ENCODE peak calls at places on chromosomes 16 and 17, in six cellular contexts. P, N, R, M, E and F are unnamed samples.

GRCh38 chr17:1563786-1564613 is 1.4 kb upstream of the PITPNA start:
- DNase-seq in R (peak), M (no peak), N (no peak), P (no peak), E (no peak), F (no peak)

GRCh38 chr17:64515419-64515818 is 8.6 kb downstream of the CEP95 start:
- DNase-seq in R (no peak), M (no peak), E (no peak), N (no peak), P (no peak), F (no peak)

GRCh38 chr16:64426131-64426666 is 695.7 kb downstream of the CDH11 start:
- DNase-seq in R (no peak), N (no peak), P (no peak), E (no peak), M (no peak), F (no peak)

GRCh38 chr16:66947302-66948033 is 12.2 kb downstream of the CES2 start:
- DNase-seq in M (peak), N (peak), E (peak), P (peak), R (peak), F (peak)

GRCh38 chr17:72632026-72632684 is 460.3 kb downstream of the SLC39A11 start:
- DNase-seq in N (peak), M (no peak), P (no peak), E (no peak), R (peak), F (peak)

GRCh38 chr16:88649924-88650748 is 717 bp downstream of the CYBA start:
- DNase-seq in R (no peak), E (peak), M (no peak), P (no peak), N (no peak), F (no peak)

GRCh38 chr16:12901204-12901596 is 198 bp upstream of the SHISA9 start:
- DNase-seq in P (no peak), N (no peak), E (no peak), R (no peak), M (no peak), F (peak)

GRCh38 chr17:49969794-49970389 is 902 bp downstream of the DLX4 start:
- DNase-seq in M (no peak), E (no peak), R (no peak), N (no peak), P (no peak), F (no peak)

GRCh38 chr16:12158428-12158827 is 181.9 kb downstream of the SNX29 start:
- DNase-seq in R (no peak), M (peak), P (no peak), E (peak), N (no peak), F (no peak)

GRCh38 chr16:84989791-84990620 is 21.3 kb downstream of the ZDHHC7 start:
- DNase-seq in R (no peak), M (no peak), N (no peak), E (no peak), P (no peak), F (no peak)

GRCh38 chr16:12546918-12547607 is 256.6 kb downstream of the CPPED1 start:
- DNase-seq in N (no peak), M (no peak), E (no peak), R (no peak), P (no peak), F (no peak)

GRCh38 chr17:4276514-4276913 is 12.7 kb upstream of the ANKFY1 start:
- DNase-seq in R (no peak), N (no peak), P (no peak), M (no peak), E (peak), F (no peak)

GRCh38 chr17:77728022-77728671 is 230.4 kb upstream of the TNRC6C start:
- DNase-seq in M (no peak), E (peak), R (peak), P (no peak), N (no peak), F (no peak)

GRCh38 chr16:86924537-86924936 is 346.2 kb downstream of the FOXL1 start:
- DNase-seq in E (peak), N (no peak), M (no peak), R (peak), P (no peak), F (no peak)

GRCh38 chr16:85506358-85506911 is 106.7 kb upstream of the GSE1 start:
- DNase-seq in R (no peak), P (no peak), N (no peak), E (no peak), M (no peak), F (no peak)

GRCh38 chr17:54849660-54850059 is 51.0 kb upstream of the TOM1L1 start:
- DNase-seq in P (no peak), N (no peak), E (no peak), M (no peak), R (no peak), F (no peak)

GRCh38 chr17:77436058-77436442 is 295.3 kb downstream of the SEC14L1 start:
- DNase-seq in E (peak), N (no peak), P (no peak), R (no peak), M (no peak), F (peak)

GRCh38 chr16:3934491-3935185 is 54.1 kb upstream of the CREBBP start:
- DNase-seq in M (no peak), P (no peak), N (peak), R (peak), E (no peak), F (no peak)

GRCh38 chr16:50751528-50751927 is 9.6 kb downstream of the CYLD start:
- DNase-seq in N (no peak), M (no peak), R (no peak), E (no peak), P (no peak), F (no peak)

GRCh38 chr17:17421346-17422216 is 55.2 kb upstream of the MED9 start:
- DNase-seq in M (no peak), P (no peak), R (no peak), N (no peak), E (no peak), F (no peak)

GRCh38 chr16:11047057-11047456 is 102.7 kb downstream of the CLEC16A start:
- DNase-seq in P (no peak), M (no peak), E (peak), N (no peak), R (no peak), F (no peak)

GRCh38 chr17:47257651-47258339 is 4.2 kb downstream of the ITGB3 start:
- DNase-seq in N (no peak), P (no peak), E (peak), R (no peak), M (peak), F (no peak)

GRCh38 chr17:60804831-60805230 is 127.2 kb downstream of the BCAS3 start:
- DNase-seq in M (no peak), P (no peak), E (no peak), R (no peak), N (no peak), F (no peak)

GRCh38 chr17:19718041-19718612 is 1.7 kb upstream of the SLC47A2 start:
- DNase-seq in N (no peak), M (no peak), E (no peak), P (no peak), R (no peak), F (no peak)

GRCh38 chr16:26334218-26335111 is 642.7 kb downstream of the HS3ST4 start:
- DNase-seq in E (no peak), P (no peak), M (no peak), N (no peak), R (no peak), F (no peak)

GRCh38 chr17:29042026-29042678 is 789 bp upstream of the PIPOX start:
- DNase-seq in N (no peak), P (no peak), M (no peak), R (no peak), E (no peak), F (no peak)

GRCh38 chr16:84851192-84852127 is 31.7 kb downstream of the CRISPLD2 start:
- DNase-seq in N (peak), E (peak), R (peak), P (no peak), M (no peak), F (no peak)

GRCh38 chr17:688100-688989 is 26.3 kb downstream of the VPS53 start:
- DNase-seq in P (no peak), N (no peak), E (peak), R (peak), M (no peak), F (no peak)

GRCh38 chr17:61410555-61411089 is 11.0 kb downstream of the TBX2 start:
- DNase-seq in E (peak), N (peak), R (peak), P (peak), M (peak), F (peak)

GRCh38 chr17:59695943-59696681 is 11.1 kb downstream of the PTRH2 start:
- DNase-seq in P (no peak), M (no peak), R (peak), N (no peak), E (peak), F (no peak)

GRCh38 chr17:38873646-38874380 is 4.0 kb downstream of the LASP1 start:
- DNase-seq in N (no peak), P (no peak), E (no peak), M (no peak), R (peak), F (no peak)

GRCh38 chr16:4091638-4092037 is 24.6 kb downstream of the ADCY9 start:
- DNase-seq in R (no peak), M (no peak), E (no peak), N (no peak), P (no peak), F (no peak)

GRCh38 chr17:45101883-45102811 is 30.2 kb downstream of the PLCD3 start:
- DNase-seq in R (no peak), M (no peak), P (no peak), N (no peak), E (no peak), F (no peak)

GRCh38 chr16:81094771-81095251 is 1.4 kb downstream of the GCSH start:
- DNase-seq in R (no peak), P (no peak), M (no peak), N (no peak), E (peak), F (no peak)

GRCh38 chr16:71817690-71818089 is 9.1 kb upstream of the AP1G1 start:
- DNase-seq in E (no peak), R (no peak), N (no peak), M (no peak), P (no peak), F (no peak)

GRCh38 chr17:61486135-61487120 is 34.2 kb downstream of the TBX4 start:
- DNase-seq in M (no peak), P (no peak), N (no peak), E (no peak), R (no peak), F (peak)

GRCh38 chr16:78931267-78932060 is 669.1 kb downstream of the MAF start:
- DNase-seq in M (no peak), R (no peak), E (no peak), N (no peak), P (no peak), F (no peak)

GRCh38 chr16:88973007-88973410 is 4.0 kb downstream of the CBFA2T3 start:
- DNase-seq in P (no peak), N (no peak), E (no peak), M (no peak), R (no peak), F (peak)

GRCh38 chr16:88320947-88321634 is 61.7 kb upstream of the ZNF469 start:
- DNase-seq in P (no peak), M (no peak), R (peak), N (no peak), E (no peak), F (no peak)

DNA sequence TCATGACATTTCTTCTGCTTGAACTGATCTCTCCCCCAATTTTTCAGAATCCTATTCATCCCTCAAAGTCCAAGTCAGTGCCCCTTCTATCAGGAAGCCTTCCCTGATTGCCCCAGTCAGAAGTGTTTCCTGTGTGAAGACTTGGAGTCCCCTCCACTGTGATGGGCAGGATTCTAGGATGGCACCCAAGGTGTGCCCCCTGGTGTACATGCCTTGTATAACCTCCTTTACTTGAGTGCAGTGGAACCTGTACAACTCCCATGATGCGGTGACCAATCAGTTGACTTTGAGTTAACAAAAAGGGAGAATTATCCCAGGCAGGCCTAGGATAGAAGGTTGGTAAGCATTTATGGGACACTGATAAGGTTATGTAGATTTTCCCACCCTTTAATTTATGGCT is 23.4 kb downstream of the MYH13 start:
- DNase-seq in P (no peak), E (no peak), M (no peak), N (no peak), R (peak), F (no peak)
- TF ChIP-seq CTCF in P (no peak), E (peak), M (no peak), N (no peak), R (no peak), F (peak)

GRCh38 chr16:51816929-51817328 is 665.9 kb upstream of the SALL1 start:
- DNase-seq in R (no peak), E (peak), P (no peak), N (no peak), M (no peak), F (no peak)

GRCh38 chr16:51820176-51820575 is 669.1 kb upstream of the SALL1 start:
- DNase-seq in P (no peak), R (no peak), E (no peak), N (no peak), M (no peak), F (no peak)

GRCh38 chr16:51815527-51815926 is 664.5 kb upstream of the SALL1 start:
- DNase-seq in M (no peak), R (no peak), N (no peak), E (no peak), P (no peak), F (no peak)

GRCh38 chr16:51821527-51821926 is 670.5 kb upstream of the SALL1 start:
- DNase-seq in R (no peak), M (no peak), E (no peak), P (no peak), N (no peak), F (no peak)

GRCh38 chr16:51818342-51818944 is 667.4 kb upstream of the SALL1 start:
- DNase-seq in N (no peak), P (no peak), M (peak), E (peak), R (peak), F (peak)
- TF ChIP-seq CTCF in N (no peak), P (no peak), M (peak), E (peak), R (peak), F (peak)

GRCh38 chr17:65918921-65919546 is 272.9 kb downstream of the CEP112 start:
- DNase-seq in N (no peak), R (no peak), E (peak), M (no peak), P (no peak), F (no peak)
- TF ChIP-seq CTCF in N (no peak), R (no peak), E (peak), M (no peak), P (no peak), F (no peak)

GRCh38 chr17:79090503-79091372 is 16.1 kb downstream of the ENGASE start:
- DNase-seq in P (no peak), M (no peak), E (no peak), N (no peak), R (no peak), F (no peak)
- TF ChIP-seq CTCF in P (no peak), M (peak), E (peak), N (peak), R (no peak), F (peak)

GRCh38 chr16:68704232-68704867 is 32.7 kb upstream of the CDH1 start:
- DNase-seq in N (peak), E (peak), M (peak), R (peak), P (peak), F (peak)

GRCh38 chr16:68711421-68712139 is 25.5 kb upstream of the CDH1 start:
- DNase-seq in R (no peak), E (no peak), P (no peak), M (no peak), N (no peak), F (no peak)

GRCh38 chr16:68713430-68713829 is 23.7 kb upstream of the CDH1 start:
- DNase-seq in E (no peak), P (no peak), N (no peak), R (no peak), M (no peak), F (no peak)

GRCh38 chr16:68707341-68708152 is 29.5 kb upstream of the CDH1 start:
- DNase-seq in E (peak), N (peak), R (peak), P (no peak), M (peak), F (peak)
- TF ChIP-seq CTCF in E (peak), N (no peak), R (no peak), P (no peak), M (peak), F (no peak)

DNA sequence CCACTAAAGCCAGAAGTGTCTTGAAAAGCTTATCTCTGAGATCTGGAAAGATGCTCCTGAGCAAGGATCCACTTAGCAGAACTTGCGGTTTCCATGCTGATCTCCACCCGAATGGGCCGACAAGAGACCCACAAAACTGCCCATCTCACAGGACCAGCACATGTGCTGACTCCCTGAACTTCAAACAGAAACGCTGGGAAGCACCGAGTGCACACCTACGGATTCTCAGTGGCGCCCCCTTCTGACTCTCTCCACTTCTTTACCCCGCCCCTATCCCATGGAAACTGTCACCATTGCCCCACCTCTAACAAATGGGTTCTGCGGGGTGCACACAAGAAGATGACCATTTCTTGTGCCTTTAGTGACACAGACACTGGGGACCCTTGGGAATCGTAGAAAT is 21.4 kb downstream of the CDRT4 start:
- DNase-seq in E (no peak), M (no peak), N (no peak), P (no peak), R (no peak), F (no peak)
- TF ChIP-seq CTCF in E (no peak), M (peak), N (no peak), P (no peak), R (peak), F (no peak)

GRCh38 chr17:51435641-51436091 is 175.3 kb downstream of the UTP18 start:
- DNase-seq in N (peak), P (peak), M (no peak), E (peak), R (peak), F (peak)
- TF ChIP-seq CTCF in N (peak), P (peak), M (peak), E (peak), R (peak), F (peak)

GRCh38 chr17:41542357-41542756 is 14.2 kb upstream of the KRT19 start:
- DNase-seq in P (no peak), N (no peak), M (no peak), R (no peak), E (no peak), F (no peak)

GRCh38 chr17:41544935-41545334 is 16.8 kb upstream of the KRT19 start:
- DNase-seq in E (no peak), R (no peak), M (no peak), N (no peak), P (no peak), F (no peak)

GRCh38 chr17:41545829-41546410 is 17.8 kb upstream of the KRT19 start:
- DNase-seq in E (no peak), R (no peak), M (no peak), P (no peak), N (no peak), F (no peak)

GRCh38 chr17:41546819-41547218 is 18.7 kb upstream of the KRT19 start:
- DNase-seq in M (no peak), E (no peak), R (no peak), N (no peak), P (no peak), F (no peak)

GRCh38 chr17:41544497-41544896 is 16.4 kb upstream of the KRT19 start:
- DNase-seq in M (no peak), E (no peak), N (no peak), P (no peak), R (peak), F (no peak)
- TF ChIP-seq CTCF in M (no peak), E (no peak), N (no peak), P (no peak), R (no peak), F (no peak)